ENCODE peak calls at places on chromosomes 13 and 19, in seven cellular contexts. One of them, this sample, is unnamed.

GRCh38 chr13:112772929-112773328 is 83.1 kb downstream of the ATP11A start:
- DNase-seq in AG09319: no peak
- DNase-seq in T follicular helper cell: no peak
- DNase-seq in T-helper 1 cell: no peak
- DNase-seq in activated CD4-positive, alpha-beta T cell treated with anti-CD3 and anti-CD28 coated beads for 48 hours: no peak
- DNase-seq in SK-N-DZ: no peak
- DNase-seq in ELF-1: no peak
- DNase-seq in this sample: no peak

GRCh38 chr13:91052873-91053272 is 294.6 kb upstream of the MIR17HG start:
- DNase-seq in AG09319: no peak
- DNase-seq in T follicular helper cell: no peak
- DNase-seq in T-helper 1 cell: no peak
- DNase-seq in activated CD4-positive, alpha-beta T cell treated with anti-CD3 and anti-CD28 coated beads for 48 hours: no peak
- DNase-seq in SK-N-DZ: no peak
- DNase-seq in ELF-1: no peak
- DNase-seq in this sample: no peak

GRCh38 chr19:1825909-1826556 is 14.0 kb upstream of the ATP8B3 start:
- DNase-seq in AG09319: no peak
- DNase-seq in T follicular helper cell: peak; percentile 75
- DNase-seq in T-helper 1 cell: peak; percentile 64
- DNase-seq in activated CD4-positive, alpha-beta T cell treated with anti-CD3 and anti-CD28 coated beads for 48 hours: peak; percentile 84
- DNase-seq in SK-N-DZ: peak; percentile 81
- DNase-seq in ELF-1: peak; percentile 96
- DNase-seq in this sample: peak; percentile 89

GRCh38 chr13:110426745-110427144 is 119.7 kb downstream of the COL4A2 start:
- DNase-seq in AG09319: no peak
- DNase-seq in T follicular helper cell: no peak
- DNase-seq in T-helper 1 cell: no peak
- DNase-seq in activated CD4-positive, alpha-beta T cell treated with anti-CD3 and anti-CD28 coated beads for 48 hours: no peak
- DNase-seq in SK-N-DZ: no peak
- DNase-seq in ELF-1: no peak
- DNase-seq in this sample: no peak

GRCh38 chr19:43695985-43696729 is 19.7 kb upstream of the IRGC start:
- DNase-seq in AG09319: no peak
- DNase-seq in T follicular helper cell: no peak
- DNase-seq in T-helper 1 cell: no peak
- DNase-seq in activated CD4-positive, alpha-beta T cell treated with anti-CD3 and anti-CD28 coated beads for 48 hours: no peak
- DNase-seq in SK-N-DZ: no peak
- DNase-seq in ELF-1: no peak
- DNase-seq in this sample: no peak

GRCh38 chr13:39148513-39148961 is 110.3 kb downstream of the NHLRC3 start:
- DNase-seq in AG09319: peak; percentile 2
- DNase-seq in T follicular helper cell: no peak
- DNase-seq in T-helper 1 cell: peak; percentile 43
- DNase-seq in activated CD4-positive, alpha-beta T cell treated with anti-CD3 and anti-CD28 coated beads for 48 hours: peak; percentile 28
- DNase-seq in SK-N-DZ: no peak
- DNase-seq in ELF-1: no peak
- DNase-seq in this sample: no peak

GRCh38 chr19:6737284-6737872 is at the start of gene GPR108:
- DNase-seq in AG09319: peak; percentile 100
- DNase-seq in T follicular helper cell: peak; percentile 99
- DNase-seq in T-helper 1 cell: peak; percentile 100
- DNase-seq in activated CD4-positive, alpha-beta T cell treated with anti-CD3 and anti-CD28 coated beads for 48 hours: peak; percentile 99
- DNase-seq in SK-N-DZ: peak; percentile 100
- DNase-seq in ELF-1: peak; percentile 100
- DNase-seq in this sample: peak; percentile 99

GRCh38 chr19:4717191-4717965 is 6.3 kb downstream of the DPP9 start:
- DNase-seq in AG09319: no peak
- DNase-seq in T follicular helper cell: no peak
- DNase-seq in T-helper 1 cell: no peak
- DNase-seq in activated CD4-positive, alpha-beta T cell treated with anti-CD3 and anti-CD28 coated beads for 48 hours: no peak
- DNase-seq in SK-N-DZ: no peak
- DNase-seq in ELF-1: no peak
- DNase-seq in this sample: no peak

GRCh38 chr19:58549664-58550361 is 5.1 kb downstream of the CHMP2A start:
- DNase-seq in AG09319: no peak
- DNase-seq in T follicular helper cell: no peak
- DNase-seq in T-helper 1 cell: no peak
- DNase-seq in activated CD4-positive, alpha-beta T cell treated with anti-CD3 and anti-CD28 coated beads for 48 hours: no peak
- DNase-seq in SK-N-DZ: no peak
- DNase-seq in ELF-1: no peak
- DNase-seq in this sample: no peak